ENCODE peak calls at places on chromosomes 3 and 15, in ten cellular contexts. F is GM23338, X is SK-N-SH, I is upper lobe of left lung, B is suprapubic skin, E is sigmoid colon, M is GM12878, N is stomach, D is spleen, Q is Panc1. C is an unnamed sample.

GRCh38 chr3:136955813-136956212 is 2.0 kb upstream of the IL20RB start:
- DNase-seq in B (no peak), M (no peak), D (no peak), I (no peak), Q (peak), E (no peak), N (no peak), F (no peak), X (no peak), C (no peak)

GRCh38 chr15:49843725-49844124 is 222.9 kb downstream of the DTWD1 start:
- DNase-seq in F (no peak), M (no peak), I (no peak), E (no peak), X (no peak), D (no peak), Q (no peak), N (no peak), B (no peak), C (no peak)

GRCh38 chr15:53193149-53193548 is 403.0 kb upstream of the ONECUT1 start:
- DNase-seq in N (no peak), F (peak), B (no peak), E (no peak), I (no peak), D (no peak), M (no peak), X (no peak), Q (no peak), C (no peak)

GRCh38 chr3:51940648-51941421 is 869 bp downstream of the RRP9 start:
- DNase-seq in E (peak), I (no peak), M (no peak), N (no peak), X (no peak), F (no peak), Q (no peak), D (peak), B (no peak), C (no peak)

GRCh38 chr3:172595648-172596393 is 72.6 kb upstream of the TNFSF10 start:
- DNase-seq in X (no peak), I (no peak), N (peak), F (peak), M (peak), D (no peak), Q (peak), E (no peak), B (no peak), C (no peak)

GRCh38 chr15:57133127-57133968 is 214.9 kb downstream of the TCF12 start:
- DNase-seq in E (no peak), F (peak), I (no peak), X (no peak), Q (no peak), N (no peak), D (no peak), B (no peak), M (no peak), C (no peak)

GRCh38 chr3:37795431-37796061 is 66.1 kb upstream of the CTDSPL start:
- DNase-seq in F (no peak), X (no peak), M (no peak), Q (no peak), B (no peak), N (no peak), D (no peak), I (no peak), E (no peak), C (no peak)

GRCh38 chr3:146715176-146715575 is 110.0 kb upstream of the PLSCR5 start:
- DNase-seq in X (no peak), F (no peak), D (no peak), E (no peak), N (no peak), B (no peak), M (no peak), I (no peak), Q (no peak), C (no peak)

GRCh38 chr3:59850352-59850870 is 800.6 kb upstream of the CFAP20DC start:
- DNase-seq in N (no peak), I (no peak), M (no peak), D (no peak), F (no peak), X (no peak), E (no peak), B (no peak), Q (no peak), C (no peak)

DNA sequence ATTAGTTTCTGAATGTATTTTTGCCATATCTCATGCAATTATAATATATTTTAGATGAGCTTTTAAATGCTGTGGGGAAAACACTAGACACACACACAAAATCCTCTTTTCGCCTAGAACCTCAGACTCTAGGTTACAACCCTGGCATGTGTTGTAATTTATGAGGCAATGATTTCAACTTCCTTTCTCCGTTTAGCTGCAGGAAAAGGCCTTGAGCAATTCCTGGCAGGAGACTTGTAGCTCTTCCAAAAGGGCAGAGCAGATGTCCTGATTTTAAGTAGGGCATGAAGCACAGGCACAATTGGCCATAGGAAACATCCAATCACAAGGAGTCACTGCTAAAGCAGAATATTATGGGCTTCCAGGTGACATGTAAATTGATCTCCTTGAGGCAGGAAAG is 82.0 kb downstream of the GPR156 start:
- DNase-seq in I (no peak), D (no peak), Q (no peak), B (no peak), X (no peak), M (no peak), N (no peak), E (peak), F (peak), C (peak)
- H3K27ac ChIP-seq in I (no peak), D (peak), Q (no peak), B (no peak), X (no peak), M (no peak), N (no peak), E (peak), F (no peak), C (peak)

GRCh38 chr3:53191836-53192480 is 30.9 kb downstream of the PRKCD start:
- DNase-seq in E (no peak), M (no peak), N (no peak), B (peak), Q (no peak), I (no peak), X (peak), F (no peak), D (peak), C (no peak)
- TF ChIP-seq POLR2AphosphoS5 in E (no peak), M (no peak), N (no peak), B (no peak), Q (no peak), I (no peak), X (no peak), F (no peak), D (no peak), C (no peak)

GRCh38 chr3:141608438-141608837 is 121.6 kb downstream of the RASA2 start:
- DNase-seq in B (no peak), Q (no peak), D (no peak), F (no peak), I (no peak), X (no peak), M (no peak), E (no peak), N (no peak), C (no peak)
- H3K27ac ChIP-seq in B (no peak), Q (no peak), D (no peak), F (no peak), I (no peak), X (no peak), M (no peak), E (no peak), N (no peak), C (no peak)

GRCh38 chr15:41941644-41942415 is 30.5 kb downstream of the EHD4 start:
- DNase-seq in E (no peak), D (no peak), B (peak), F (peak), Q (no peak), X (no peak), N (no peak), M (no peak), I (no peak), C (no peak)
- TF ChIP-seq POLR2AphosphoS5 in E (no peak), D (no peak), B (no peak), F (no peak), Q (no peak), X (no peak), N (no peak), M (peak), I (no peak), C (no peak)

GRCh38 chr3:192831111-192831644 is 86.5 kb downstream of the MB21D2 start:
- DNase-seq in D (no peak), E (no peak), N (no peak), B (no peak), M (no peak), Q (no peak), F (no peak), I (no peak), X (no peak), C (no peak)
- H3K27ac ChIP-seq in D (no peak), E (peak), N (peak), B (no peak), M (peak), Q (peak), F (no peak), I (no peak), X (no peak), C (no peak)

DNA sequence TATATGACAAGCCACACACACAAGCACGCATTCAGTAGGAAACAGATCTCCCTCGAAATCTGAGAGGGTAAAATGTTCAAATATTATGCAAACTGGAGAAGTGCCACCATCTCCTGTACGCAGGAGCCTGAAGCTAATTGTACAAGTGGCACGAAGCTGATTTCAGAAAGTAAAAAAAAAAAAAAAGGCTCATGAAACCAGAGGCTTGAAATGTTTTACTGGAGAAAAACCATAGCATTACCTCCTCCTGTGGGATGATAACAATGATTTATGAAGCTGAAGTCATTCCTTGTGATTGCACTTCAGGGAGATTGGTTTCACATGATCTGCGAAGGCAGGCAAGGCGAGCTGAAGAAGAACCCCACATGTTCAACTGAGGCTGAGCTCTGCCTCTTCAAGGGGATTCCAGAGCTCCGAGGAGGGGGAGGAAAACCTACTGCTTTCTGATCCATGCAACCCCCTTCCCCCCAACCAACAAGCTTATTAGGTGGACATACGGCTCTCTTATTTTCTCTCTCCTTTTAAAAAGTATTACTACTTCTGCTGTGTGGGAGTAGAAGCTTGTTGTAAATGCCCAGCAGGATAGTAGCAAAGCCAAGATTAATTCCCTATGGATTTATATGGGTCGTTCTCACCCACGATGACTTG is 101.1 kb downstream of the GREM1 start:
- DNase-seq in B (no peak), E (no peak), D (no peak), X (no peak), N (no peak), Q (no peak), I (no peak), F (no peak), M (no peak), C (no peak)
- TF ChIP-seq POLR2AphosphoS5 in B (no peak), E (no peak), D (no peak), X (no peak), N (no peak), Q (no peak), I (no peak), F (no peak), M (no peak), C (no peak)

GRCh38 chr3:193842029-193842782 is 249.2 kb downstream of the OPA1 start:
- DNase-seq in F (no peak), N (peak), X (no peak), Q (no peak), D (no peak), M (peak), E (no peak), B (no peak), I (no peak), C (peak)

GRCh38 chr3:193844472-193844871 is 251.5 kb downstream of the OPA1 start:
- DNase-seq in M (no peak), N (no peak), X (no peak), F (no peak), B (no peak), E (no peak), D (no peak), I (no peak), Q (no peak), C (no peak)

GRCh38 chr3:193841581-193841980 is 248.6 kb downstream of the OPA1 start:
- DNase-seq in F (no peak), X (no peak), M (no peak), E (no peak), Q (no peak), B (no peak), I (no peak), N (no peak), D (no peak), C (no peak)

GRCh38 chr3:193843447-193844301 is 250.7 kb downstream of the OPA1 start:
- DNase-seq in X (no peak), D (no peak), B (no peak), F (no peak), Q (no peak), N (peak), M (peak), I (no peak), E (no peak), C (no peak)

GRCh38 chr3:193842832-193843446 is 249.9 kb downstream of the OPA1 start:
- DNase-seq in D (no peak), N (no peak), F (no peak), I (no peak), M (no peak), Q (no peak), X (no peak), E (no peak), B (no peak), C (no peak)
- H3K27ac ChIP-seq in D (no peak), N (peak), F (no peak), I (peak), M (no peak), Q (no peak), X (no peak), E (no peak), B (peak), C (no peak)

DNA sequence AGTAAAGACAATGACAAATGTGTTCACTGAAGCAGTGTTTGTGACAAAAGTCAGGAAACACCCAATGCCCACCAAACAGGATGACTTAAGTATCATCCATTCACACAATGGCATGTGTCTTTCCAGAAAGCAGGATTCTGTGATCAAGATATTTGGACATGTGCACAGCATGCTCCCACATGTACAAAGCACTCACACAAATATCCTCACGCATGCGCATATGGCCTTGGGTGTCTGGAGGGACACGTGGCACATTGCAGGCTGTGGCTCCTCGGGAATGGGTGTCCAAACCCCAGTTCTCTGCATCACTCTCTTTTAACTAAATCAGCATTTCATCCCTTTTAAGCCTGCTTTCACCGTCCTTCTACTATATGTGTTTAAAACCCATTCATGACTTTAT is 130.5 kb downstream of the KLF13 start:
- DNase-seq in F (no peak), B (peak), D (peak), M (no peak), X (no peak), Q (no peak), E (no peak), I (no peak), N (no peak), C (no peak)
- TF ChIP-seq POLR2AphosphoS5 in F (no peak), B (no peak), D (no peak), M (no peak), X (no peak), Q (no peak), E (no peak), I (no peak), N (no peak), C (no peak)

GRCh38 chr3:23249961-23250360 is 46.8 kb downstream of the UBE2E2 start:
- DNase-seq in I (no peak), E (no peak), D (no peak), M (no peak), N (no peak), Q (no peak), X (no peak), B (no peak), F (no peak), C (no peak)

GRCh38 chr3:23246651-23247050 is 43.5 kb downstream of the UBE2E2 start:
- DNase-seq in D (no peak), Q (no peak), N (no peak), B (no peak), X (no peak), I (no peak), M (no peak), E (no peak), F (no peak), C (no peak)

GRCh38 chr3:23244642-23245041 is 41.5 kb downstream of the UBE2E2 start:
- DNase-seq in B (no peak), I (no peak), D (no peak), N (no peak), M (no peak), Q (no peak), E (no peak), X (no peak), F (no peak), C (no peak)

GRCh38 chr3:23253214-23253613 is 50.1 kb downstream of the UBE2E2 start:
- DNase-seq in N (no peak), X (no peak), E (no peak), Q (no peak), I (no peak), B (no peak), M (peak), D (no peak), F (no peak), C (no peak)

GRCh38 chr3:23248594-23249131 is 45.5 kb downstream of the UBE2E2 start:
- DNase-seq in Q (no peak), X (no peak), I (no peak), M (no peak), D (no peak), N (no peak), F (no peak), E (no peak), B (no peak), C (no peak)
- H3K27ac ChIP-seq in Q (no peak), X (no peak), I (no peak), M (no peak), D (no peak), N (no peak), F (peak), E (no peak), B (no peak), C (no peak)

C was measured in HL-60.